ENCODE peak calls at places on chromosomes 1 and 21, in eight cellular contexts. N is IMR-90; Q is ecto neural progenitor cell; S is AG04450; T is H9; E is upper lobe of right lung; W is NCI-H1092 treated with DMSO at 0.1 percent for 48 hours; K is stimulated activated CD4-positive, alpha-beta T cell treated with anti-CD3 and anti-CD28 coated beads, Interleukin-1b, Interleukin-23, amount 100 ng/mL, for 24 hours. L is an unnamed sample.

GRCh38 chr1:234139966-234140365 is 233.3 kb upstream of the COA6 start:
- DNase-seq in K (no peak), S (no peak), T (no peak), N (peak), Q (no peak), E (no peak), W (no peak), L (peak)

GRCh38 chr1:230171337-230172015 is 104.4 kb downstream of the GALNT2 start:
- DNase-seq in W (no peak), E (no peak), K (no peak), S (peak), N (peak), T (peak), Q (peak), L (no peak)

GRCh38 chr21:20779321-20779720 is 218.9 kb upstream of the NCAM2 start:
- DNase-seq in T (no peak), E (no peak), N (no peak), K (no peak), Q (no peak), S (no peak), W (no peak), L (no peak)

GRCh38 chr1:108114026-108114599 is 86.0 kb downstream of the SLC25A24 start:
- DNase-seq in W (no peak), N (no peak), Q (no peak), S (no peak), T (no peak), E (no peak), K (no peak), L (no peak)

GRCh38 chr1:27563407-27564263 is 40.3 kb downstream of the AHDC1 start:
- DNase-seq in T (no peak), S (no peak), K (no peak), W (no peak), Q (no peak), E (peak), N (peak), L (no peak)

GRCh38 chr1:7418442-7419080 is 352.5 kb upstream of the VAMP3 start:
- DNase-seq in E (peak), N (no peak), S (no peak), Q (peak), W (no peak), T (peak), K (no peak), L (no peak)

GRCh38 chr1:27605796-27606707 is 2.1 kb upstream of the AHDC1 start:
- DNase-seq in W (peak), S (peak), K (peak), N (peak), T (peak), Q (peak), E (no peak), L (peak)

GRCh38 chr1:174008979-174009378 is 13.2 kb downstream of the RC3H1 start:
- DNase-seq in K (no peak), W (no peak), S (no peak), E (no peak), N (peak), T (no peak), Q (no peak), L (no peak)

GRCh38 chr1:17773626-17774326 is 18.6 kb downstream of the ACTL8 start:
- DNase-seq in S (no peak), Q (no peak), K (no peak), W (no peak), T (no peak), N (no peak), E (no peak), L (no peak)

GRCh38 chr1:64686828-64687724 is 57.8 kb upstream of the RAVER2 start:
- DNase-seq in S (peak), E (no peak), T (no peak), Q (no peak), K (no peak), N (peak), W (peak), L (peak)

GRCh38 chr21:36163780-36164426 is 7.3 kb downstream of the DOP1B start:
- DNase-seq in Q (no peak), T (no peak), N (no peak), W (no peak), K (no peak), E (no peak), S (no peak), L (no peak)